ENCODE peak calls at places on chromosomes 7 and 10, in six cellular contexts. U is IMR-90, I is H9, H is neuronal stem cell, R is mesenchymal stem cell, B is trophoblast cell. L is an unnamed sample.
A peak's percentile ranks its signal among the peaks of the same experiment; 100 is the strongest.

GRCh38 chr7:99837649-99838361 is 10.0 kb downstream of the CYP3A43 start:
- DNase-seq in U (no peak), I (no peak), H (no peak), R (no peak), B (no peak), L (no peak)

GRCh38 chr10:30160431-30160982 is 101.1 kb upstream of the JCAD start:
- DNase-seq in U (no peak), I (no peak), H (no peak), R (no peak), B (no peak), L (no peak)

GRCh38 chr7:98280791-98281756 is at the start of gene BRI3:
- DNase-seq in U (peak; percentile 73), I (peak; percentile 91), H (peak; percentile 94), R (peak; percentile 87), B (peak; percentile 97), L (peak; percentile 81)

GRCh38 chr10:32054087-32054486 is 2.1 kb downstream of the KIF5B start:
- DNase-seq in U (peak; percentile 87), I (no peak), H (peak; percentile 11), R (peak; percentile 88), B (no peak), L (no peak)

GRCh38 chr10:52566471-52567246 is 205.9 kb downstream of the MBL2 start:
- DNase-seq in U (peak; percentile 69), I (no peak), H (peak; percentile 2), R (peak; percentile 62), B (no peak), L (no peak)

GRCh38 chr10:33010132-33011037 is 52.4 kb upstream of the ITGB1 start:
- DNase-seq in U (peak; percentile 86), I (peak; percentile 43), H (no peak), R (peak; percentile 91), B (peak; percentile 57), L (peak; percentile 10)

GRCh38 chr7:29146888-29147609 is 712 bp upstream of the CPVL start:
- DNase-seq in U (no peak), I (peak; percentile 34), H (no peak), R (peak; percentile 16), B (peak; percentile 68), L (no peak)

GRCh38 chr7:2719007-2719406 is 31.0 kb downstream of the AMZ1 start:
- DNase-seq in U (no peak), I (peak; percentile 81), H (no peak), R (no peak), B (no peak), L (peak; percentile 88)

GRCh38 chr7:56091591-56091990 is 1.2 kb downstream of the PHKG1 start:
- DNase-seq in U (no peak), I (no peak), H (no peak), R (no peak), B (no peak), L (no peak)

GRCh38 chr10:65570143-65571010 is 1355.5 kb upstream of the LRRTM3 start:
- DNase-seq in U (peak; percentile 16), I (peak; percentile 85), H (peak; percentile 59), R (peak; percentile 53), B (no peak), L (peak; percentile 71)

GRCh38 chr10:115957010-115957395 is 316.0 kb downstream of the GFRA1 start:
- DNase-seq in U (no peak), I (no peak), H (no peak), R (no peak), B (no peak), L (no peak)

GRCh38 chr10:4354382-4354812 is 471.6 kb upstream of the AKR1E2 start:
- DNase-seq in U (peak; percentile 36), I (no peak), H (no peak), R (peak; percentile 33), B (peak; percentile 26), L (no peak)

GRCh38 chr10:115065731-115066130 is 27.4 kb upstream of the ATRNL1 start:
- DNase-seq in U (no peak), I (no peak), H (no peak), R (no peak), B (no peak), L (no peak)

GRCh38 chr7:28729685-28730084 is 228.4 kb downstream of the TRIL start:
- DNase-seq in U (peak; percentile 28), I (no peak), H (no peak), R (peak; percentile 48), B (no peak), L (no peak)

GRCh38 chr7:94391716-94392390 is 2.8 kb upstream of the COL1A2 start:
- DNase-seq in U (peak; percentile 88), I (peak; percentile 34), H (no peak), R (peak; percentile 81), B (no peak), L (no peak)

GRCh38 chr10:119637631-119638030 is 13.5 kb upstream of the BAG3 start:
- DNase-seq in U (no peak), I (no peak), H (no peak), R (no peak), B (no peak), L (no peak)

GRCh38 chr7:5528815-5529442 is 105.3 kb upstream of the TNRC18 start:
- DNase-seq in U (no peak), I (no peak), H (no peak), R (peak; percentile 34), B (no peak), L (no peak)

GRCh38 chr7:375901-376305 is 85.9 kb downstream of the FOXL3 start:
- DNase-seq in U (no peak), I (peak; percentile 26), H (no peak), R (no peak), B (no peak), L (peak; percentile 49)

GRCh38 chr10:76905251-76905650 is 732.4 kb downstream of the KCNMA1 start:
- DNase-seq in U (no peak), I (no peak), H (no peak), R (no peak), B (no peak), L (no peak)

GRCh38 chr7:100220833-100221718 is 1.3 kb downstream of the PVRIG start:
- DNase-seq in U (no peak), I (no peak), H (no peak), R (no peak), B (no peak), L (no peak)

GRCh38 chr10:101014966-101015581 is 15.5 kb downstream of the LZTS2 start:
- DNase-seq in U (peak; percentile 98), I (no peak), H (no peak), R (peak; percentile 96), B (no peak), L (no peak)

GRCh38 chr7:11533229-11533820 is 298.7 kb downstream of the THSD7A start:
- DNase-seq in U (no peak), I (no peak), H (no peak), R (no peak), B (no peak), L (no peak)

GRCh38 chr10:48466611-48467240 is 138.1 kb downstream of the ARHGAP22 start:
- DNase-seq in U (no peak), I (peak; percentile 38), H (no peak), R (no peak), B (peak; percentile 92), L (no peak)

GRCh38 chr10:73964743-73965142 is 33.2 kb upstream of the VCL start:
- DNase-seq in U (no peak), I (no peak), H (no peak), R (no peak), B (no peak), L (no peak)
- H3K14ac ChIP-seq in U (peak overlapping the region; percentile 82), I (no peak overlapping the region), H (no peak overlapping the region), R (no peak overlapping the region), B (no peak overlapping the region), L (no peak overlapping the region)

DNA sequence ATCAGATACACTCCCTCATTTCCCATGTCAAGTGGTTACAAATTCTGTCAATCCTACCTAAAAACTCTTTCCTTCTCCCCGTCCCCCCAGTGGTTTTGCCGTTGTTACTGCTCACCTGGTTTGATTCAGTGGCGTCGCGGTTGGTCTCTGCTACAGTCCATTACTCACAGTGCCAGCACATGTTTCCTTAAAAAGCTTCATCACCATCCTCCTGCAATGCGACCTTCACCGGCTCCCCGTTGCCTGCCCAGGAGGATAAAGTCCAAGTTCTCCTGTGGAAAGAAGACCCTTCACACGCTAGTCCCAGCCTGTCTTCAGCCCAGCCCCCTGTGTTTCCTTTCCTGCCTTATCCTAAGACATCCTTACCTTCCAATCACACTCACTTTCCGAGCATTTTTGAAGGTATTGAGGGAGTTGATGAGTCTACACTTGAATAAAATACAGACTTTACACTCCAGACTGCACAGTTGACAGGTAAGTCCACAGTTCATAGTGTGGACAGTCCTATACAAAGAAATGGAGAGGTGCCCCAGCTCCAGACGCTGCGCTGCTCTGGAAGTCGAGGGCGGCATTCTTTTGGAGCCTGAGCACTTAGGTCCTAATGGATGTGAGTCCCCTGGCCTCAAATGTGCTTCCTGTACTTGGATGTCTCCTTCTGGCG is 3.4 kb upstream of the LARP4B start:
- DNase-seq in U (no peak), I (no peak), H (no peak), R (no peak), B (no peak), L (no peak)
- H3K14ac ChIP-seq in U (no peak overlapping the region), I (no peak overlapping the region), H (no peak overlapping the region), R (no peak overlapping the region), B (no peak overlapping the region), L (no peak overlapping the region)

GRCh38 chr10:15843705-15844104 is 16.6 kb downstream of the MINDY3 start:
- DNase-seq in U (no peak), I (no peak), H (no peak), R (no peak), B (no peak), L (no peak)

GRCh38 chr10:15842493-15843169 is 17.7 kb downstream of the MINDY3 start:
- DNase-seq in U (peak; percentile 33), I (no peak), H (no peak), R (peak; percentile 60), B (no peak), L (no peak)

GRCh38 chr10:15847481-15847880 is 12.8 kb downstream of the MINDY3 start:
- DNase-seq in U (no peak), I (no peak), H (no peak), R (no peak), B (no peak), L (no peak)

DNA sequence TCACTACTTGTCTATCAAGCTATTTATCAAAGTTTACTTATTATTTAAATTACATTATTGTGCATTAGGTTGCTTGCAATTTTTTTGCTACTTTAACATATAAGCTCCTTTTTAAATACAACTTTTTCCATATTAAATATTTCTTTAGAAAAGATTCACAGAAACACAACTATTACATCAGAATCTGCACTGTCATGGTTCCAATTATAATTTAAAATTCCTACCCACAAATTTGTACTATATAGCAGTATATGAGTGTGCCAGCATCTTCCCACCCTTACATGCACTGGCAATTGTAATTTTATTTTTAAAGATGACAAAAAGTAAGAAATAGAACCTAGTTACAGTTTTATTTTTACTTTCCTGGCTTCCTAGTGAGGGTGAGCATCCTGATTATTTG is 15.8 kb downstream of the MINDY3 start:
- DNase-seq in U (no peak), I (no peak), H (no peak), R (no peak), B (no peak), L (no peak)
- H3K14ac ChIP-seq in U (no peak overlapping the region), I (no peak overlapping the region), H (no peak overlapping the region), R (no peak overlapping the region), B (no peak overlapping the region), L (no peak overlapping the region)

DNA sequence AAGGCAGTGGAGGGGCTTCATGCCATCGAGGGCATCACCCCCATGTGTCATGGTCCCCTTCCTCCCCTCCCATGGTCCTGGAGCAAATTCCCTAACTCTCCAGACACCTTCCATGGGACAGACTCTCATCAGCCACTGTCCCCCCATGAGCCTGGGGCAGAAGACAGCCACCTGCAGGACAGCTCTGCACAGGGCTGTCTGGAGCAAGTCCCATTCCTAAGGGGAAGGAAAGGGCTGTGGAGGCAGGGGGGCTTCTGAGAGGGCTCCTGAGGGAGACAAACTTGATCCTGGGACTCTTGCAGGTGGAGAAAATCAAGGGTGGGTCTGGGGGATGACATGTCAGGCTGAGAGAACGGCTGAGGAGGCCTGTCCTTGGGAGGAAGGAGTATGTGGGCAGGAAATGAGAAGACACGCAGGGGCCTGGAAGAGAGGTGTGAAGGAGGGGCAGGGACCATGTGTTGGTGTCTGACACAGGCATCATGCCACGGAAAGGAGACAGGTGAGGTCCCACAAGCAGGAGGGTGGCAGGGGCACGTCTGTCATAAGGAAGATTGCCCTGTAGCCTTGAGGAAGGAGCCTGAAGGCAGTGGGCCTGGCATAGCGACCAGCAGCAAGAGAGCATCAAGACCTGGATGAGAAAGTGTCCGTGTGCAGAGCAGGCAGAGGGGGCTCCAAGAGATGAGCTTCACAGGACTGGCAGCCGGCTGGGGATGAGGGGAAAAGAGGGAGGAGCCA is 14.4 kb upstream of the GDF10 start:
- DNase-seq in U (no peak), I (no peak), H (no peak), R (no peak), B (no peak), L (no peak)
- H3K14ac ChIP-seq in U (no peak overlapping the region), I (no peak overlapping the region), H (peak overlapping the region; percentile 47), R (no peak overlapping the region), B (no peak overlapping the region), L (no peak overlapping the region)

L was measured in H1.